ENCODE peak calls at places on chromosomes 13 and 19, in ten cellular contexts. H, X, I, E, L, V, U, R, K and A are unnamed samples.
A peak's percentile ranks its signal among the peaks of the same experiment; 100 is the strongest.

GRCh38 chr13:20231839-20232555 is at the start of gene GJB6:
- DNase-seq in H (no peak), X (no peak), I (no peak), E (no peak), L (no peak), V (no peak), U (no peak), R (no peak), K (no peak), A (no peak)

GRCh38 chr19:33463194-33463593 is 58.4 kb downstream of the PEPD start:
- DNase-seq in H (no peak), X (no peak), I (no peak), E (no peak), L (no peak), V (no peak), U (no peak), R (no peak), K (no peak), A (no peak)

GRCh38 chr13:20702945-20703784 is at the start of gene IL17D:
- DNase-seq in H (peak; percentile 61), X (peak; percentile 13), I (peak; percentile 5), E (no peak), L (no peak), V (no peak), U (no peak), R (no peak), K (no peak), A (no peak)

GRCh38 chr13:30900952-30901749 is 4.9 kb upstream of the MEDAG start:
- DNase-seq in H (no peak), X (no peak), I (no peak), E (no peak), L (no peak), V (no peak), U (no peak), R (no peak), K (no peak), A (no peak)

GRCh38 chr19:2327773-2328400 is 499 bp downstream of the LSM7 start:
- DNase-seq in H (peak; percentile 82), X (peak; percentile 76), I (no peak), E (peak; percentile 47), L (peak; percentile 40), V (peak; percentile 79), U (peak; percentile 81), R (no peak), K (no peak), A (no peak)

GRCh38 chr13:59914556-59914955 is 249.2 kb downstream of the DIAPH3 start:
- DNase-seq in H (peak; percentile 54), X (no peak), I (no peak), E (no peak), L (no peak), V (peak; percentile 43), U (no peak), R (no peak), K (no peak), A (no peak)

GRCh38 chr13:79485014-79485441 is 4.1 kb downstream of the NDFIP2 start:
- DNase-seq in H (peak; percentile 91), X (no peak), I (no peak), E (no peak), L (no peak), V (peak; percentile 78), U (peak; percentile 67), R (no peak), K (no peak), A (no peak)

GRCh38 chr19:47239152-47239551 is 8.2 kb upstream of the BBC3 start:
- DNase-seq in H (no peak), X (no peak), I (no peak), E (no peak), L (no peak), V (no peak), U (no peak), R (no peak), K (no peak), A (no peak)

GRCh38 chr13:53042897-53043296 is 14.3 kb downstream of the OLFM4 start:
- DNase-seq in H (no peak), X (no peak), I (no peak), E (no peak), L (no peak), V (no peak), U (no peak), R (no peak), K (no peak), A (no peak)

GRCh38 chr13:51380269-51380668 is 40.8 kb downstream of the SERPINE3 start:
- DNase-seq in H (no peak), X (no peak), I (no peak), E (no peak), L (no peak), V (peak; percentile 17), U (peak; percentile 62), R (no peak), K (no peak), A (no peak)

GRCh38 chr19:15260939-15261338 is 28.7 kb upstream of the EPHX3 start:
- DNase-seq in H (peak; percentile 30), X (no peak), I (no peak), E (no peak), L (no peak), V (no peak), U (peak; percentile 34), R (no peak), K (no peak), A (no peak)

GRCh38 chr13:60584976-60585375 is 188.0 kb downstream of the TDRD3 start:
- DNase-seq in H (no peak), X (no peak), I (no peak), E (no peak), L (no peak), V (no peak), U (peak; percentile 46), R (no peak), K (no peak), A (no peak)

GRCh38 chr19:30089086-30089665 is 147.1 kb downstream of the URI1 start:
- DNase-seq in H (no peak), X (no peak), I (no peak), E (no peak), L (no peak), V (no peak), U (no peak), R (no peak), K (no peak), A (no peak)

GRCh38 chr19:35262101-35262761 is 6.5 kb upstream of the USF2 start:
- DNase-seq in H (no peak), X (no peak), I (no peak), E (no peak), L (no peak), V (no peak), U (no peak), R (peak; percentile 16), K (no peak), A (no peak)

GRCh38 chr19:13797870-13798269 is 2.6 kb downstream of the ZSWIM4 start:
- DNase-seq in H (peak; percentile 74), X (no peak), I (no peak), E (no peak), L (no peak), V (no peak), U (peak; percentile 96), R (peak; percentile 77), K (no peak), A (no peak)

GRCh38 chr13:110521296-110521680 is 40.2 kb downstream of the RAB20 start:
- DNase-seq in H (no peak), X (no peak), I (no peak), E (no peak), L (no peak), V (no peak), U (no peak), R (no peak), K (no peak), A (no peak)

GRCh38 chr13:30647420-30647819 is 29.7 kb downstream of the USPL1 start:
- DNase-seq in H (no peak), X (no peak), I (no peak), E (no peak), L (no peak), V (no peak), U (no peak), R (no peak), K (no peak), A (no peak)

GRCh38 chr13:38687246-38688229 is 661 bp downstream of the FREM2 start:
- DNase-seq in H (no peak), X (no peak), I (no peak), E (no peak), L (no peak), V (no peak), U (no peak), R (no peak), K (no peak), A (no peak)

GRCh38 chr19:1265611-1266115 is 3.5 kb upstream of the CIRBP start:
- DNase-seq in H (peak; percentile 88), X (no peak), I (no peak), E (no peak), L (no peak), V (no peak), U (no peak), R (no peak), K (no peak), A (no peak)

GRCh38 chr13:97528518-97528917 is 94.5 kb downstream of the RAP2A start:
- DNase-seq in H (no peak), X (no peak), I (no peak), E (no peak), L (no peak), V (no peak), U (no peak), R (no peak), K (no peak), A (no peak)

GRCh38 chr19:17488593-17489391 is 18.5 kb downstream of the SLC27A1 start:
- DNase-seq in H (peak; percentile 35), X (peak; percentile 38), I (peak; percentile 51), E (peak; percentile 69), L (peak; percentile 40), V (no peak), U (peak; percentile 67), R (peak; percentile 71), K (peak; percentile 56), A (peak; percentile 39)

GRCh38 chr13:85091835-85092234 is 707.4 kb downstream of the SLITRK6 start:
- DNase-seq in H (no peak), X (no peak), I (no peak), E (no peak), L (no peak), V (no peak), U (no peak), R (no peak), K (no peak), A (no peak)

GRCh38 chr13:104314926-104315535 is 1248.8 kb upstream of the SLC10A2 start:
- DNase-seq in H (no peak), X (no peak), I (no peak), E (no peak), L (no peak), V (peak; percentile 9), U (no peak), R (no peak), K (no peak), A (no peak)

GRCh38 chr19:41753159-41753558 is 2.2 kb upstream of the CEACAM6 start:
- DNase-seq in H (peak; percentile 7), X (peak; percentile 52), I (peak; percentile 62), E (peak; percentile 46), L (peak; percentile 60), V (no peak), U (peak; percentile 65), R (peak; percentile 44), K (peak; percentile 23), A (peak; percentile 69)

GRCh38 chr13:26017196-26017921 is 34.5 kb downstream of the SHISA2 start:
- DNase-seq in H (no peak), X (no peak), I (no peak), E (no peak), L (no peak), V (no peak), U (no peak), R (no peak), K (no peak), A (no peak)